ENCODE peak calls at places on chromosomes 6 and 20, in four cellular contexts. Q is HCT116, T is adrenal gland, I is BE2C. F is an unnamed sample. For H3K4me1, the result is how much of the 10 kb centered on the place peaks cover.

GRCh38 chr20:35311409-35311808 is 19.2 kb upstream of the FAM83C start:
- DNase-seq in T (no peak), I (no peak), Q (peak), F (peak)

GRCh38 chr6:113190170-113190569 is 667.0 kb upstream of the MARCKS start:
- DNase-seq in Q (peak), T (no peak), I (peak), F (no peak)

GRCh38 chr6:167668754-167669552 is 157.8 kb upstream of the AFDN start:
- DNase-seq in I (no peak), Q (no peak), T (no peak), F (no peak)

GRCh38 chr6:10441004-10441654 is 26.3 kb upstream of the TFAP2A start:
- DNase-seq in I (no peak), Q (peak), T (no peak), F (no peak)

GRCh38 chr6:36827261-36828079 is 11.8 kb downstream of the CPNE5 start:
- DNase-seq in T (peak), I (no peak), Q (no peak), F (no peak)

GRCh38 chr6:96939019-96939805 is 14.7 kb downstream of the KLHL32 start:
- DNase-seq in T (peak), I (peak), Q (peak), F (peak)

GRCh38 chr20:48492188-48493070 is 335.4 kb downstream of the PREX1 start:
- DNase-seq in I (no peak), T (no peak), Q (no peak), F (peak)

GRCh38 chr6:89487864-89488263 is 54.9 kb downstream of the ANKRD6 start:
- DNase-seq in T (no peak), Q (no peak), I (no peak), F (no peak)

GRCh38 chr20:36808317-36809257 is 35.0 kb upstream of the DSN1 start:
- DNase-seq in I (peak), T (peak), Q (peak), F (peak)

GRCh38 chr6:168017629-168018028 is 20.2 kb downstream of the KIF25 start:
- DNase-seq in Q (no peak), T (no peak), I (no peak), F (no peak)

GRCh38 chr6:71510057-71510713 is 221.6 kb downstream of the OGFRL1 start:
- DNase-seq in T (peak), I (no peak), Q (peak), F (peak)

GRCh38 chr6:126198581-126198980 is 141.3 kb upstream of the CENPW start:
- DNase-seq in T (no peak), I (no peak), Q (no peak), F (no peak)

GRCh38 chr6:165875946-165876345 is 212.9 kb upstream of the PDE10A start:
- DNase-seq in I (no peak), T (no peak), Q (no peak), F (no peak)

GRCh38 chr6:87586371-87587077 is 3.3 kb downstream of the RARS2 start:
- DNase-seq in Q (no peak), T (no peak), I (no peak), F (no peak)

GRCh38 chr20:36941403-36941835 is 10.1 kb downstream of the SAMHD1 start:
- DNase-seq in T (no peak), Q (no peak), I (peak), F (no peak)

GRCh38 chr20:51487076-51487475 is 55.4 kb downstream of the NFATC2 start:
- DNase-seq in Q (no peak), I (no peak), T (no peak), F (no peak)

GRCh38 chr6:154864086-154864430 is 130.8 kb downstream of the SCAF8 start:
- DNase-seq in T (no peak), I (no peak), Q (no peak), F (no peak)

GRCh38 chr20:50270569-50270968 is 79.9 kb downstream of the CEBPB start:
- DNase-seq in Q (no peak), T (no peak), I (no peak), F (no peak)

GRCh38 chr20:52432740-52433139 is 241.2 kb upstream of the ZFP64 start:
- DNase-seq in Q (no peak), I (no peak), T (no peak), F (no peak)

GRCh38 chr6:151141685-151142084 is 98.1 kb upstream of the AKAP12 start:
- DNase-seq in I (no peak), T (peak), Q (no peak), F (no peak)

GRCh38 chr6:31161216-31162126 is 3.1 kb downstream of the TCF19 start:
- DNase-seq in I (no peak), T (no peak), Q (no peak), F (no peak)

GRCh38 chr20:1734269-1734858 is 76.8 kb upstream of the SIRPG start:
- DNase-seq in T (no peak), I (no peak), Q (no peak), F (no peak)

GRCh38 chr6:40722081-40722480 is 134.9 kb upstream of the LRFN2 start:
- DNase-seq in I (no peak), T (no peak), Q (no peak), F (no peak)

GRCh38 chr6:79334674-79335073 is 100.2 kb upstream of the HMGN3 start:
- DNase-seq in I (peak), T (no peak), Q (no peak), F (no peak)

GRCh38 chr6:20327141-20327540 is 74.5 kb upstream of the E2F3 start:
- DNase-seq in Q (no peak), T (no peak), I (no peak), F (no peak)

GRCh38 chr6:21914121-21914973 is 320.8 kb downstream of the SOX4 start:
- DNase-seq in T (peak), I (peak), Q (no peak), F (peak)

GRCh38 chr6:1868561-1869261 is 259.0 kb downstream of the FOXC1 start:
- DNase-seq in I (no peak), Q (no peak), T (no peak), F (no peak)

GRCh38 chr6:83160167-83160566 is 32.9 kb downstream of the PGM3 start:
- DNase-seq in T (no peak), Q (no peak), I (no peak), F (no peak)

GRCh38 chr6:68901044-68901443 is 266.0 kb downstream of the ADGRB3 start:
- DNase-seq in Q (no peak), I (no peak), T (no peak), F (no peak)

GRCh38 chr20:53628076-53628475 is 34.4 kb upstream of the ZNF217 start:
- DNase-seq in Q (no peak), I (no peak), T (no peak), F (no peak)
- H3K4me1 ChIP-seq in Q (under half), I (under half), T (under half), F (under half)

GRCh38 chr6:144349690-144350132 is 64.6 kb downstream of the UTRN start:
- DNase-seq in Q (peak), I (no peak), T (peak), F (no peak)

GRCh38 chr6:144352310-144352709 is 67.2 kb downstream of the UTRN start:
- DNase-seq in Q (no peak), I (no peak), T (no peak), F (no peak)

GRCh38 chr6:144351338-144351737 is 66.2 kb downstream of the UTRN start:
- DNase-seq in Q (no peak), I (no peak), T (no peak), F (no peak)

GRCh38 chr6:144351741-144352140 is 66.6 kb downstream of the UTRN start:
- DNase-seq in I (no peak), T (peak), Q (no peak), F (no peak)

GRCh38 chr6:144350176-144350575 is 65.0 kb downstream of the UTRN start:
- DNase-seq in T (no peak), Q (no peak), I (no peak), F (no peak)
- H3K4me1 ChIP-seq in T (half or more), Q (under half), I (under half), F (under half)

GRCh38 chr6:41934278-41935189 is 7.1 kb downstream of the CCND3 start:
- DNase-seq in Q (no peak), I (no peak), T (no peak), F (no peak)

GRCh38 chr6:41935685-41936072 is 5.9 kb downstream of the CCND3 start:
- DNase-seq in I (peak), T (no peak), Q (no peak), F (no peak)

GRCh38 chr6:41935190-41935569 is 6.4 kb downstream of the CCND3 start:
- DNase-seq in Q (no peak), T (no peak), I (no peak), F (no peak)

GRCh38 chr6:41937472-41937871 is 4.1 kb downstream of the CCND3 start:
- DNase-seq in T (no peak), I (no peak), Q (no peak), F (no peak)

DNA sequence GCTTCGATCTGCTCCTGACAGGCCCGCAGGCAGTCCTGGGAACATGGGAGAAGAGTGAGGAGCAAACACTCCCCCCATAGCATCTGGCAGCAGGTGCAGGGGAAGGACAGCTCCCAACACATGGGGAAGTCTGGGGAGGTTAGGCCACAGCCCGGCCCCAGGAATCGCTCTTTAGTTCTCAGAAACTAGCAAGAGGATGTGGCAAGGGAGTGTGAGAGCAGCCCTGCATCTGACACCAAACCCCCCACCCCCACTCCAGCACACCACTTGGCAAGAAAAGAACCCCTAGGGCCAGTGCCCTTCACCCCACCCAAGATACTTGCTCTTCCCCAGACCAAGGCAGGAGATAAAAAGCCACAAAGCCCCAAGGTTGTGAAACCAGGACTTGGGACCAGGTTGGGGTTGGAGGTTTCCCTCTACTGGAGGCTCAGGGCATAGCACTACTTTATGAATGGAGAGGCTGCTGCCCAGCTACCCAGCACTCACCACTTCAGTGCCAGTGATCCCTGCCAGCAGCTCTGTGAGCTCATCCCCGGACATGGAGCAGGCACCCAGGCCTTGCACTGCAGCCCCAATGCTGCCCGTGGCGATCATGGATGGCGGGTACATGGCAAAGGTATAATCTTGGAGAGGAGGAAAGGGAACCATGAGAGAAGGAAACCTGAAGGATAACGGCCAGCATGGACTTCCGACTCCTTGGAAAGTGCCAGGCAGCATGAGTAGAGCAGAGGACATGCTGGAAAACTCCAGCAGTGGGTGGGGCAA is 5.4 kb downstream of the CCND3 start:
- DNase-seq in I (peak), T (peak), Q (peak), F (peak)
- H3K4me1 ChIP-seq in I (under half), T (half or more), Q (under half), F (under half)

GRCh38 chr6:7144810-7145209 is 37.0 kb downstream of the RREB1 start:
- DNase-seq in I (no peak), T (no peak), Q (no peak), F (no peak)

GRCh38 chr6:7140631-7141366 is 33.0 kb downstream of the RREB1 start:
- DNase-seq in I (peak), T (peak), Q (peak), F (peak)

GRCh38 chr6:7139835-7140470 is 32.2 kb downstream of the RREB1 start:
- DNase-seq in T (no peak), Q (no peak), I (no peak), F (no peak)

GRCh38 chr6:7143161-7143974 is 35.6 kb downstream of the RREB1 start:
- DNase-seq in T (no peak), I (no peak), Q (no peak), F (no peak)

DNA sequence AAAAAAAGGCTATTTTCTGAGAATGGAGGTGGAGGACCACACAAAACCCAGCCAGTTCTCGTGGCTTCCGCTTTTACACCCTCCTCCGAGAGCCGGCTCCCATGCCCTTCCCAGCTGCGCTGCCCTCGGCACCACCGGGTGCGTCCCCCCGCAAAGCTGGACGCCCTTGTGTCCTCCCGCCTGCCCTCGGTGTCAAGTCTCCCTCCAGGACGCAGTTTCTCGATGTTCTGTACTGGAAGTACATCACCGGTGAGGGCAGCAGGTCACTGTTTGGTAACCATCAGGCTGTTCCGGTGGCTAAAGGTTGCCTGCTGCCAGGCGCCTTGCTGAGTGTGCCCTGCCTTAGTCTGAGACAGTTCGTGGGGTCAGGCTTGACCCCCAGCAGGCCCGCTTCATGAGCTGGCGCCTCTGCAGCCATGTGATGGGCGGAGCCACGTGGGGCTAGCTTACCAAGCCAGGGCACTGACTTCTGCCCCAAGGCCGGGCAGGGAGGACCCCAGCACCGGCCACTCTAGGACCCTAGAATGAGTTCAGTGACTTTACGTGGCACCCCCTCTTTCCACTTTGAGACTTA is 34.6 kb downstream of the RREB1 start:
- DNase-seq in Q (no peak), T (no peak), I (no peak), F (no peak)
- H3K4me1 ChIP-seq in Q (under half), T (half or more), I (under half), F (under half)

GRCh38 chr6:157561037-157561790 is 180.2 kb downstream of the ZDHHC14 start:
- DNase-seq in I (no peak), Q (no peak), T (no peak), F (no peak)

GRCh38 chr6:157558487-157559200 is 177.7 kb downstream of the ZDHHC14 start:
- DNase-seq in Q (no peak), T (no peak), I (no peak), F (no peak)

GRCh38 chr6:157557541-157557940 is 176.6 kb downstream of the ZDHHC14 start:
- DNase-seq in T (no peak), Q (no peak), I (no peak), F (no peak)

GRCh38 chr6:157558049-157558448 is 177.1 kb downstream of the ZDHHC14 start:
- DNase-seq in I (no peak), Q (no peak), T (no peak), F (no peak)

DNA sequence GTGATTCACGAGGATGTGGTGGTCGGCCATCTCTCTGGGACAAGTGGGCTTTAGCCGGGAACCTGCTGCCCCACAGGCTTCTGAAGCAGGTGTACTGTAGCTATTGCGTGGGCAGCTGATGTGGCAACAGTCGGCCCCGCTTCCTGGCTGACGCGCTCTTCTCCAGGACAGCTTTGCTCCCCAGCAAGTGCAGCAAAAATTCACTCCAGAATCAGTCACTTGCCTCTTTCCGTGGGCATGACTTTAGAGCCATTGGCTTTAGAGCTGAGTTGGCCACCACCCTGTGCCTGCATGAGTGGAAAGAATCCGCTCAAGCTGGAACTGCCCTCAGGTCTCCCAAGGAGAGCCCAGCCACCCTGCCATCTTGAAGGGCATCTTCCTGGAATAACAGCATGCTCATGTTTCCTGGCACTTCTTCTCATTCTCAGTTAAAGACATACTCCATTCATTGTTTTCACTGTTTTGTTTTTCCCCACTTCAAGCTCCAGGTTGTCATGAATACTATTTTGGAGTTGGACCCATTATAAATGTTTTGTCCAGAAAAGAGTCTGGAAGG is 178.3 kb downstream of the ZDHHC14 start:
- DNase-seq in I (no peak), T (no peak), Q (no peak), F (no peak)
- H3K4me1 ChIP-seq in I (under half), T (under half), Q (under half), F (under half)

DNA sequence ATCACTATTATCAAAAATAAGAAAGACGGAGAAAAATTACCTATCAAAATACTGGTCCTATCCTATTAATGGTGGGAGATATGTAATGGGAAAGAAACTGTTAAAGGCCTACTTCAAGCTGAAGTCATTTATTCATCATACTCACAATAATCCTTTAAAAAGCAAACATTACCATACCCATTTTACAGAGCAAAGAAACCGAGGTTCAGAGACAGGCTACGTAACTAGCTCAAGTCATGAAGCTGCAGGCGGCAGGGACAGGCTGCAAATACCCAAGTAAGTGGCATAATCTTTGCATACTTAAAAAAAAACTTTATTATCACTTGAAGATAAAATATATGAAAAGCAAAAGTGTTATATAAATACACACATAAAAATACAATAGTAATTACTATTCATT is 2.6 kb downstream of the RALGAPA2 start:
- DNase-seq in T (no peak), Q (no peak), I (no peak), F (no peak)
- H3K4me1 ChIP-seq in T (under half), Q (under half), I (under half), F (under half)

DNA sequence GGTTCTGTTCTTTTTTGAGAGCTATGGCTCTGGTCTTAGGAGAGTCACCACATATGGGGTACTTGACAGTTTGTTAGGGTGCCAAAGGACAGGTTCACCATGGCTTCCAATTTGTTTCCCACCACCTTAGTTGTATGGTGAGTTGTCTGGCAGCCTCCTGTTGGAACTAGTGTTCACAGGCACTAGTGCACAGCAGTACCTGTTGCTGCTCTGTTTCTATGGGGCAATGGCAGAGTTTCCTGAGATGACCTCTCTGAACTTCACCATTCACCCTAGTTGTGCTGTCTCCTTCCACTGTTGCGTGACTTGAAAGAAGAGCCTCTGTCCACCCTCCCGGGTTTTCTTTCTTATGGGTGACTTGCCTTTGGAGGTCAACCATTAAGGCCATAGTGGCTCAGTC is 129.1 kb downstream of the JARID2 start:
- DNase-seq in I (no peak), T (no peak), Q (no peak), F (no peak)
- H3K4me1 ChIP-seq in I (under half), T (under half), Q (under half), F (under half)

DNA sequence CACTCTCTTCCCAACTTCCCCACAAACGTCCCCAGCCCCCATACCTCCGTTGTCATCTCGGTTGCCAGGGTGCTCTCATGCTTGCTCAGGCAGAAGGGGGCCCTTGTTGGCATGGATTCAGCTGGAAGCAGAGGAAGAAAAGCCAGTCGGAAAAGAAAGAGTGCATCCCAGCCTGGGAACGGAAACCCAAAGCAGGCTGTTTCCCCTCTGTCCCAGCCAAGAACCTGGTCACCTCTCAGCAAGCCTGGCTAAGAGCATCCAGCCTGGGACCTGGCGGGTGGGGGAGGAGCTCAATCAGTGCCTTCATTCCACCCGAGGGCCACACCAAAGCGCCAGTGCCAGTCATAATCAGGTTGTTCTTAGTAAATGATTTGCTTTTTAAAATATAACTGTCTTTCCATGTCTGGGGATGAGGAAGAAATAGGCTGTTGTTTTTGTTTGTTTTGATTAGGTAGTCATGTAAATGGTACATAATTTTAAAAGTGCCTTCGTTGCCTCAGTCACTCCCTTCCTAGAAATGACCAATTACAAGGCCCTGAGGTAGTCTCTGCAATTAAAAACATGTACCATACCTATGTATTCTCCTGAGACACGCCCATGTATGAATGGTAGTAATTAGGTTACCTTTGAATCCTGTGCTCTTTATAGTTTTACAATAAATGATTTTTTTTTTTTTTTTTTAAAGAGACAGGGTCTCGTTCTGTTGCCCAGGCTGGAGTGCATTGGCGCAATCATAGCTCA is 21.1 kb downstream of the CHMP4B start:
- DNase-seq in Q (no peak), T (peak), I (no peak), F (peak)
- H3K4me1 ChIP-seq in Q (under half), T (half or more), I (under half), F (under half)

GRCh38 chr6:116456927-116457326 is 4.2 kb upstream of the CALHM6 start:
- DNase-seq in T (no peak), I (no peak), Q (no peak), F (no peak)
- H3K4me1 ChIP-seq in T (under half), I (under half), Q (under half), F (under half)